ENCODE peak calls at places on chromosome 1, in six cellular contexts. M is HCEC 1CT, C is D341Med, S is psoas muscle, V is mucosa of descending colon, N is iris pigment epithelial cell. Q is an unnamed sample.
A peak's percentile ranks its signal among the peaks of the same experiment; 100 is the strongest.

GRCh38 chr1:113534875-113535274 is 144.6 kb downstream of the MAGI3 start:
- DNase-seq in M (no peak), C (no peak), S (no peak), V (no peak), N (peak; percentile 30), Q (no peak)

GRCh38 chr1:38127432-38127831 is 80.8 kb upstream of the POU3F1 start:
- DNase-seq in M (peak; percentile 7), C (no peak), S (no peak), V (no peak), N (peak; percentile 61), Q (no peak)

GRCh38 chr1:169680377-169681019 is 30.9 kb downstream of the SELL start:
- DNase-seq in M (no peak), C (no peak), S (no peak), V (no peak), N (no peak), Q (no peak)

GRCh38 chr1:173210716-173211231 is 3.6 kb upstream of the TNFSF4 start:
- DNase-seq in M (no peak), C (no peak), S (no peak), V (no peak), N (no peak), Q (no peak)

GRCh38 chr1:91201699-91202098 is 179.9 kb upstream of the ZNF644 start:
- DNase-seq in M (no peak), C (no peak), S (no peak), V (no peak), N (no peak), Q (no peak)

GRCh38 chr1:230824571-230825060 is 43.7 kb downstream of the C1orf198 start:
- DNase-seq in M (peak; percentile 24), C (peak; percentile 8), S (no peak), V (no peak), N (no peak), Q (no peak)

GRCh38 chr1:108829498-108829916 is 27.4 kb downstream of the AKNAD1 start:
- DNase-seq in M (peak; percentile 60), C (no peak), S (no peak), V (no peak), N (peak; percentile 28), Q (peak; percentile 47)

GRCh38 chr1:158798531-158798930 is 17.5 kb upstream of the OR6N2 start:
- DNase-seq in M (peak; percentile 16), C (no peak), S (no peak), V (no peak), N (no peak), Q (no peak)

GRCh38 chr1:165303415-165303814 is 53.1 kb downstream of the LMX1A start:
- DNase-seq in M (no peak), C (no peak), S (peak; percentile 77), V (no peak), N (no peak), Q (no peak)

GRCh38 chr1:166221316-166221715 is 54.5 kb upstream of the FAM78B start:
- DNase-seq in M (no peak), C (no peak), S (no peak), V (no peak), N (no peak), Q (no peak)

GRCh38 chr1:239922778-239923522 is 168.7 kb upstream of the FMN2 start:
- DNase-seq in M (no peak), C (no peak), S (no peak), V (no peak), N (peak; percentile 11), Q (no peak)

GRCh38 chr1:213393860-213394259 is 342.8 kb downstream of the RPS6KC1 start:
- DNase-seq in M (no peak), C (no peak), S (no peak), V (no peak), N (no peak), Q (no peak)

GRCh38 chr1:200535605-200536004 is 84.9 kb downstream of the KIF14 start:
- DNase-seq in M (peak; percentile 31), C (peak; percentile 82), S (no peak), V (no peak), N (peak; percentile 29), Q (peak; percentile 50)

GRCh38 chr1:235304549-235305451 is 23.2 kb downstream of the ARID4B start:
- DNase-seq in M (no peak), C (peak; percentile 40), S (no peak), V (no peak), N (peak; percentile 24), Q (no peak)

GRCh38 chr1:162259859-162260455 is 116.7 kb downstream of the SPATA46 start:
- DNase-seq in M (no peak), C (no peak), S (no peak), V (no peak), N (no peak), Q (no peak)

GRCh38 chr1:176954242-176954641 is 210.3 kb downstream of the ASTN1 start:
- DNase-seq in M (no peak), C (no peak), S (no peak), V (no peak), N (no peak), Q (no peak)

GRCh38 chr1:92728687-92729086 is 56.2 kb downstream of the EVI5 start:
- DNase-seq in M (peak; percentile 48), C (no peak), S (no peak), V (no peak), N (peak; percentile 12), Q (no peak)

GRCh38 chr1:49036700-49037099 is 260.0 kb upstream of the BEND5 start:
- DNase-seq in M (no peak), C (peak; percentile 37), S (no peak), V (no peak), N (no peak), Q (no peak)

GRCh38 chr1:209825591-209826433 is 2.0 kb upstream of the UTP25 start:
- DNase-seq in M (no peak), C (no peak), S (no peak), V (no peak), N (no peak), Q (no peak)

GRCh38 chr1:243926803-243927245 is 76.8 kb upstream of the AKT3 start:
- DNase-seq in M (peak; percentile 94), C (no peak), S (no peak), V (no peak), N (peak; percentile 94), Q (peak; percentile 96)

GRCh38 chr1:5394111-5394510 is 598.1 kb downstream of the NPHP4 start:
- DNase-seq in M (no peak), C (no peak), S (no peak), V (no peak), N (no peak), Q (no peak)

GRCh38 chr1:201883786-201884185 is 4.9 kb upstream of the SHISA4 start:
- DNase-seq in M (peak; percentile 63), C (no peak), S (peak; percentile 75), V (no peak), N (peak; percentile 72), Q (peak; percentile 54)

GRCh38 chr1:157091668-157092273 is 7.8 kb downstream of the ETV3L start:
- DNase-seq in M (no peak), C (peak; percentile 29), S (no peak), V (no peak), N (no peak), Q (no peak)

GRCh38 chr1:215665212-215665611 is 98.1 kb downstream of the KCTD3 start:
- DNase-seq in M (peak; percentile 79), C (no peak), S (no peak), V (no peak), N (peak; percentile 50), Q (peak; percentile 77)

GRCh38 chr1:86235859-86236258 is 79.3 kb upstream of the COL24A1 start:
- DNase-seq in M (no peak), C (no peak), S (no peak), V (no peak), N (no peak), Q (no peak)

GRCh38 chr1:26112407-26112775 is 767 bp downstream of the PDIK1L start:
- DNase-seq in M (no peak), C (no peak), S (no peak), V (no peak), N (no peak), Q (no peak)

GRCh38 chr1:112527266-112528010 is 18.7 kb downstream of the WNT2B start:
- DNase-seq in M (peak; percentile 84), C (no peak), S (no peak), V (no peak), N (peak; percentile 97), Q (peak; percentile 32)

GRCh38 chr1:245298781-245299180 is 144.0 kb downstream of the KIF26B start:
- DNase-seq in M (no peak), C (no peak), S (no peak), V (no peak), N (peak; percentile 59), Q (no peak)

GRCh38 chr1:71351438-71351837 is 270.6 kb upstream of the ZRANB2 start:
- DNase-seq in M (peak; percentile 91), C (no peak), S (no peak), V (no peak), N (peak; percentile 87), Q (peak; percentile 29)